ENCODE peak calls at places on chromosomes 1 and 21, in eight cellular contexts. T is activated naive CD4-positive, alpha-beta T cell treated with anti-CD3 and anti-CD28 coated beads, Interleukin-2, amount 10 ng/mL, durations not matched to agents 7 days and 5 days; S is epithelial cell of prostate; Y is stimulated activated CD8-positive, alpha-beta memory T cell treated with anti-CD3 and anti-CD28 coated beads, Interleukin-4, amount 100 ng/mL, for 1 hour; U is Right ventricle myocardium superior; I is ACHN; W is stimulated activated CD4-positive, alpha-beta T cell treated with anti-CD3 and anti-CD28 coated beads, Interleukin-4, amount 100 ng/mL, for 4 hours; X is Calu3. C is an unnamed sample.

GRCh38 chr1:228282329-228283042 is 74.6 kb downstream of the OBSCN start:
- DNase-seq in T (no peak), S (no peak), Y (no peak), U (no peak), I (peak; percentile 73), W (no peak), X (no peak), C (no peak)

GRCh38 chr21:45041984-45042663 is 32.3 kb upstream of the ADARB1 start:
- DNase-seq in T (no peak), S (no peak), Y (no peak), U (no peak), I (no peak), W (no peak), X (no peak), C (no peak)

GRCh38 chr21:25560151-25560783 is 47.0 kb downstream of the MRPL39 start:
- DNase-seq in T (no peak), S (no peak), Y (no peak), U (peak; percentile 43), I (no peak), W (no peak), X (no peak), C (no peak)

GRCh38 chr1:36239941-36240637 is 15.8 kb downstream of the THRAP3 start:
- DNase-seq in T (no peak), S (no peak), Y (no peak), U (peak; percentile 55), I (no peak), W (no peak), X (no peak), C (no peak)

GRCh38 chr1:3390291-3390690 is 64.2 kb upstream of the ARHGEF16 start:
- DNase-seq in T (no peak), S (no peak), Y (no peak), U (no peak), I (no peak), W (no peak), X (no peak), C (no peak)

GRCh38 chr1:101251504-101251903 is 14.7 kb downstream of the S1PR1 start:
- DNase-seq in T (no peak), S (no peak), Y (no peak), U (no peak), I (no peak), W (no peak), X (no peak), C (no peak)

GRCh38 chr1:208741296-208741695 is 497.1 kb upstream of the PLXNA2 start:
- DNase-seq in T (no peak), S (no peak), Y (no peak), U (no peak), I (no peak), W (no peak), X (no peak), C (no peak)

GRCh38 chr1:243470492-243470891 is 214.7 kb downstream of the SDCCAG8 start:
- DNase-seq in T (no peak), S (no peak), Y (no peak), U (no peak), I (no peak), W (no peak), X (no peak), C (no peak)

GRCh38 chr1:170623171-170623570 is 40.8 kb upstream of the PRRX1 start:
- DNase-seq in T (no peak), S (peak; percentile 83), Y (no peak), U (no peak), I (no peak), W (no peak), X (no peak), C (peak; percentile 86)

GRCh38 chr1:29704430-29704829 is 468.1 kb downstream of the PTPRU start:
- DNase-seq in T (no peak), S (no peak), Y (no peak), U (no peak), I (no peak), W (no peak), X (no peak), C (no peak)

C was measured in stromal cell of bone marrow.